ENCODE peak calls at places on chromosomes 1 and 21, in four cellular contexts. P is A549, V is GM12878, L is HepG2. W is an unnamed sample.
A peak's percentile ranks its signal among the peaks of the same experiment; 100 is the strongest.

GRCh38 chr1:217014066-217014465 is 290.8 kb upstream of the ESRRG start:
- DNase-seq in V (no peak), L (no peak), P (no peak), W (no peak)

GRCh38 chr21:38077504-38077903 is 161.2 kb upstream of the KCNJ6 start:
- DNase-seq in V (no peak), L (no peak), P (no peak), W (no peak)

GRCh38 chr1:11053758-11054137 is 6.1 kb downstream of the SRM start:
- DNase-seq in V (no peak), L (no peak), P (no peak), W (peak; percentile 79)

GRCh38 chr1:55720243-55720642 is 505.1 kb upstream of the USP24 start:
- DNase-seq in V (no peak), L (no peak), P (no peak), W (no peak)

GRCh38 chr1:153395136-153395685 is 4.3 kb upstream of the S100A8 start:
- DNase-seq in L (no peak), P (no peak), V (no peak), W (no peak)

GRCh38 chr1:54975709-54976108 is 4.7 kb upstream of the TMEM61 start:
- DNase-seq in L (no peak), P (no peak), V (no peak), W (no peak)

GRCh38 chr1:199054706-199055105 is 415.9 kb downstream of the PTPRC start:
- DNase-seq in V (no peak), L (no peak), P (no peak), W (no peak)

GRCh38 chr1:33055210-33055991 is 18.7 kb upstream of the AK2 start:
- DNase-seq in P (peak; percentile 92), V (peak; percentile 15), L (peak; percentile 88), W (peak; percentile 86)

GRCh38 chr1:119687391-119688079 is 24.2 kb upstream of the PHGDH start:
- DNase-seq in P (no peak), L (no peak), V (no peak), W (no peak)

GRCh38 chr1:194318790-194319280 is 1132.4 kb upstream of the B3GALT2 start:
- DNase-seq in L (no peak), P (no peak), V (no peak), W (no peak)

GRCh38 chr1:207962716-207963428 is 51.9 kb upstream of the CD34 start:
- DNase-seq in V (no peak), P (no peak), L (no peak), W (no peak)

GRCh38 chr21:42939581-42940413 is 14.4 kb upstream of the ERVH48-1 start:
- DNase-seq in P (peak; percentile 76), L (peak; percentile 27), V (no peak), W (no peak)

DNA sequence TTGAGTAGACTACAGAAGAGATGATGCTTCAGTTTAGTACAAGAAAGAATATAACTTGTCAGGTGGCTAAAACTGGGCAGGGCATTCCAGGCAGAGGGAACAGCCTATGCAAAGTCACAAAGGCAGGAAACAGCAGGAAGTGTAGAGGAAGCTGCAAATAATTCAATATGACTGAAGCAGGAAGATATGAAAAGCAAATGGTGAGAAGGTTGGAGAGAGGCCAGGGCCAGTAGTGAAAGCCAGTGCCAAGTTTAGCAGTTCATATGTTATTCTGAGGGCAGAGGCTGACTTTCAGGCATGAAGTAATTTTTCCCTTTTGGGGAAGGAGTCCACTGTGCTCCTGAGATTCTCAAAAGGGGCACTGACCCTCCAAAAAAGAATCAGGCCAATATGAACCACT is 8.0 kb upstream of the YBX1 start:
- DNase-seq in P (no peak), L (no peak), V (no peak), W (no peak)
- TF ChIP-seq KDM1A in P (no peak), L (no peak), V (no peak), W (no peak)

GRCh38 chr1:200401263-200401662 is 8.6 kb downstream of the ZNF281 start:
- DNase-seq in V (no peak), P (no peak), L (no peak), W (no peak)
- TF ChIP-seq REST in V (no peak), P (no peak), L (no peak), W (no peak)

DNA sequence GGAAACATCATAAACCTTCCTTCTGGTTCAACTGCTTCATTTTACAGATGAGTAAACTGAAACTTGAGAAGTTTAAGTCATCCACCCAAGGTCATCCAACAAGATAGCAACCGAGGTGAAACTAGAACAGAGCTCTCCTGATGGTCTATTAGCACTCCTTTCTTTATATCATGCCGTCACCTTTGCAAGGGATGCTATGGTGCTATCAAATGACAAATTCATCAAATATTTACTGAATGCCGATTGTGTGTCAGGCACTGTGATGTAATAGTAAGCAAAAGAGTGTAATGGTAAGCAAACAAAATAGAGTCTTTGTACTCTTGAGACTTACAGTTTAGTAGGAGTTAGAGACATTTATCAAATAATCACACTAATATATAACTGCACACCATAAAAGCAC is 14.0 kb upstream of the SGIP1 start:
- DNase-seq in P (peak; percentile 48), L (peak; percentile 20), V (no peak), W (no peak)
- TF ChIP-seq KDM1A in P (no peak), L (no peak), V (no peak), W (no peak)

DNA sequence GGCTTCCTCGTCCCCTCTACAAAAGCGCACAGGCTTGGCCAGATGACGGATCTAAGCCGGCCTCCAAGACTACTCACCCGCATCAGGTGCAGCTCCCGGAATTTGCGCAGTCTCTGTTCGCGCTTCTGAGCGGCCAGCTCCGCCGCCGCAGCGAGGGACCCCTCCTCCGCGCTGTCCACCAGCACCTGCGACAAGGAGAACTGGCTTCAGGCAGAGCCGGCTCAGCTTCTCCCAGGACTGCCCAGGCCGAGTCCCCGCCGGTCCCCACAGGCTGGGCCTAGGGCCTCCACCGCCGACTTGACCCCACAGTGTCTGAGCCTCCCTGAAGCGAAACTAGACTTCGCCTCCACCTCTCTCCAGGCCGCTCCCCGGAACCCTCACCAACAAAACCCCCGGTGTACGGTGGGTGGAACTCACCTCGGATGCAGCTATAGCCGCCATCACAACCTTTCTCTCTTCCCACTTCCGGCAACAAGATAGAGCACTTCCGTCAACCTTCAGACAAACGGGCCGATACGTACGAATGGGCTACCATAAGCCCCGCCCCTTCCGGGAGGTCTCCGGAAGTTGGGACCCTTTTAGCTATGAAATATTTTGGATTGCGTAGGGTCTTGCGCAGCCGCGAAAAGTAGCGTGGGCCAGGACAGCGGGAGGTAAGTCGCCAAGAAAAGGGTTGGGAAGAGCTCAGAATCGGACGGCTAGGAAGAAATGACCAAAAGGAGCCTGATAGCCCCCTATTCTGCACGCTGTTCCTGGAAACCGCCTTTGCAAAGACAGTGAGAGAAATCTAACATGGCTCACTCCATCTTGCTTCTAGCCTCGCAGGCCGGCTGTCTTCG is at the start of gene SYF2:
- DNase-seq in L (peak; percentile 93), V (peak; percentile 81), P (peak; percentile 90), W (peak; percentile 93)
- TF ChIP-seq REST in L (no peak), V (no peak), P (no peak), W (no peak)

DNA sequence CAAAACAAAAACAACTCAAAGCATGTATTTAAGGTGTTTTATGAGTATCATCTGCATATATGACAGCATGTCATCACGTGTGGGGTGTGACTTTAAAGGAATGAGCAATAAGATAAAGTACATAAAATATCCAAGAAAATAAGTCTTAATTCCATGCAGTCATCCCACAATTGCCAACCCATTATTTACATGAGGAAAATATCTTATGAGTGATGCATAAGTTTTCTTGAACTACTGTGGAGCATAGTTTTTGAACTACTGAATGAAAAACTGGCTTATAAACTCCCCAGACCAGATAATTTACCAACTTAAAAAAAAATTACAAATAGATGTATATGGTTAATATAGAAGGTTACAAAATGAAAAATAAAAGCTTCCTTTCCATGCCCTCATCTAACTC is 29.7 kb upstream of the MTMR11 start:
- DNase-seq in P (no peak), L (no peak), V (no peak), W (no peak)
- TF ChIP-seq KDM1A in P (no peak), L (no peak), V (no peak), W (no peak)

DNA sequence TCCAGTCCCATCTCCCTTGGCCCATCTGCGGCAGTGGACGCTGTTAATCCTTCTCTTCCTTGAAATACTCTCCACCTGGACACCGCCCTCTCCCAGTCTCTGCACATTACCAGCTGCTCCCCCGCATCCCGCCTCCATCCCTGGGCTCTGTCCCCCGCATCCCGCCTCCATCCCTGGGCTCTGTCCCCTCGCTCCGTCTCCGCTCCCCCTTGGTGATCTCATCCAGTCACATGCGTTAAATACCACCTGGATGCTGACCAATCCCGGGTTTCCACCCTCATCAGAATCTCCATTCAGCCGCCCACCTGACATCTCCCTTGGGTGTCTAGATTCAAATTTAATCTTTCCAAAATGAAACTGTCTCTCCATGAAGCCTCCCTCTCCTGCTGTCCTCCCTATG is 106.1 kb downstream of the PRDM2 start:
- DNase-seq in V (no peak), P (no peak), L (no peak), W (no peak)
- TF ChIP-seq REST in V (no peak), P (no peak), L (no peak), W (no peak)

DNA sequence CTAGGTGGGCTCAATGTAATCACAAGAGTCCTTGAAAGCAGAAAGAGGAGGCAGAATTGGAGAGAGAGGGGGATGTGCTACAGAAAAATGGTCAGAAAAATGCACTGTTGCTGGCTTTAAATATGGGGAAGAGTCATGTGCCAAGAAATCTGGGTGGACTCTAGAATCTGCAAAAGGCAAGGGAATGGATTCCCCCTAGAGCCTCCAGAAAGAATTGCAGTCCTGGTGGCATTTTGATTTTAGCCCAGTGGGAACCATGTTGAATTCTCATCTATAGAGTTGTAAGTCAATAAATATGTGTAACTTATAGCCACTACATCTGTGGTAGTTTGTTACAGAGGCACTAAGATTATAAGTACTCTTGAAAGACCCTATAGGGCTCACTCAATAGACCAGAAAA is 210.3 kb downstream of the ASTN1 start:
- DNase-seq in P (peak; percentile 10), L (no peak), V (no peak), W (peak; percentile 20)
- TF ChIP-seq KDM1A in P (no peak), L (no peak), V (no peak), W (no peak)

W was measured in K562.